ENCODE peak calls at places on chromosomes 6 and 20, in eight cellular contexts. One of them, this sample, is unnamed.

GRCh38 chr6:88538130-88538706 is 372.1 kb upstream of the CNR1 start:
- DNase-seq in SJSA1: no peak
- DNase-seq in mesenchymal stem cell: no peak
- DNase-seq in naive B cell: no peak
- DNase-seq in Karpas-422: peak; percentile 56
- DNase-seq in neural crest cell: peak; percentile 42
- DNase-seq in left cardiac atrium: no peak
- DNase-seq in M059J: no peak
- DNase-seq in this sample: no peak

GRCh38 chr20:34983995-34984735 is 28.5 kb downstream of the MYH7B start:
- DNase-seq in SJSA1: no peak
- DNase-seq in mesenchymal stem cell: no peak
- DNase-seq in naive B cell: no peak
- DNase-seq in Karpas-422: no peak
- DNase-seq in neural crest cell: no peak
- DNase-seq in left cardiac atrium: peak; percentile 15
- DNase-seq in M059J: no peak
- DNase-seq in this sample: no peak

GRCh38 chr6:22149501-22150490 is 147.0 kb downstream of the PRL start:
- DNase-seq in SJSA1: no peak
- DNase-seq in mesenchymal stem cell: peak; percentile 41
- DNase-seq in naive B cell: no peak
- DNase-seq in Karpas-422: peak; percentile 40
- DNase-seq in neural crest cell: peak; percentile 36
- DNase-seq in left cardiac atrium: no peak
- DNase-seq in M059J: no peak
- DNase-seq in this sample: no peak

GRCh38 chr20:20732641-20733040 is 20.2 kb upstream of the RALGAPA2 start:
- DNase-seq in SJSA1: peak; percentile 28
- DNase-seq in mesenchymal stem cell: no peak
- DNase-seq in naive B cell: no peak
- DNase-seq in Karpas-422: no peak
- DNase-seq in neural crest cell: no peak
- DNase-seq in left cardiac atrium: no peak
- DNase-seq in M059J: peak; percentile 39
- DNase-seq in this sample: no peak

GRCh38 chr20:2698912-2699311 is 6.3 kb downstream of the EBF4 start:
- DNase-seq in SJSA1: peak; percentile 35
- DNase-seq in mesenchymal stem cell: no peak
- DNase-seq in naive B cell: no peak
- DNase-seq in Karpas-422: no peak
- DNase-seq in neural crest cell: no peak
- DNase-seq in left cardiac atrium: no peak
- DNase-seq in M059J: no peak
- DNase-seq in this sample: no peak

GRCh38 chr20:3805594-3806264 is 9.6 kb downstream of the CDC25B start:
- DNase-seq in SJSA1: peak; percentile 64
- DNase-seq in mesenchymal stem cell: peak; percentile 79
- DNase-seq in naive B cell: no peak
- DNase-seq in Karpas-422: no peak
- DNase-seq in neural crest cell: no peak
- DNase-seq in left cardiac atrium: no peak
- DNase-seq in M059J: peak; percentile 93
- DNase-seq in this sample: no peak

GRCh38 chr20:13166006-13166405 is 55.1 kb upstream of the ISM1 start:
- DNase-seq in SJSA1: no peak
- DNase-seq in mesenchymal stem cell: no peak
- DNase-seq in naive B cell: no peak
- DNase-seq in Karpas-422: no peak
- DNase-seq in neural crest cell: no peak
- DNase-seq in left cardiac atrium: no peak
- DNase-seq in M059J: no peak
- DNase-seq in this sample: no peak

GRCh38 chr20:25308671-25309394 is 60.9 kb downstream of the PYGB start:
- DNase-seq in SJSA1: peak; percentile 95
- DNase-seq in mesenchymal stem cell: peak; percentile 91
- DNase-seq in naive B cell: no peak
- DNase-seq in Karpas-422: no peak
- DNase-seq in neural crest cell: no peak
- DNase-seq in left cardiac atrium: no peak
- DNase-seq in M059J: peak; percentile 96
- DNase-seq in this sample: no peak

GRCh38 chr6:24492475-24492874 is 2.3 kb upstream of the ALDH5A1 start:
- DNase-seq in SJSA1: no peak
- DNase-seq in mesenchymal stem cell: no peak
- DNase-seq in naive B cell: no peak
- DNase-seq in Karpas-422: peak; percentile 76
- DNase-seq in neural crest cell: no peak
- DNase-seq in left cardiac atrium: peak; percentile 29
- DNase-seq in M059J: peak; percentile 38
- DNase-seq in this sample: no peak

GRCh38 chr6:64932486-64932885 is 774.5 kb downstream of the EYS start:
- DNase-seq in SJSA1: no peak
- DNase-seq in mesenchymal stem cell: peak; percentile 78
- DNase-seq in naive B cell: no peak
- DNase-seq in Karpas-422: no peak
- DNase-seq in neural crest cell: no peak
- DNase-seq in left cardiac atrium: no peak
- DNase-seq in M059J: peak; percentile 52
- DNase-seq in this sample: no peak

GRCh38 chr6:145015739-145016558 is 719.4 kb downstream of the EPM2A start:
- DNase-seq in SJSA1: peak; percentile 77
- DNase-seq in mesenchymal stem cell: peak; percentile 91
- DNase-seq in naive B cell: no peak
- DNase-seq in Karpas-422: no peak
- DNase-seq in neural crest cell: no peak
- DNase-seq in left cardiac atrium: no peak
- DNase-seq in M059J: peak; percentile 98
- DNase-seq in this sample: no peak

GRCh38 chr6:113655761-113656160 is 201.4 kb upstream of the MARCKS start:
- DNase-seq in SJSA1: no peak
- DNase-seq in mesenchymal stem cell: no peak
- DNase-seq in naive B cell: no peak
- DNase-seq in Karpas-422: no peak
- DNase-seq in neural crest cell: no peak
- DNase-seq in left cardiac atrium: no peak
- DNase-seq in M059J: no peak
- DNase-seq in this sample: no peak

GRCh38 chr6:128478230-128479047 is 42.0 kb downstream of the PTPRK start:
- DNase-seq in SJSA1: no peak
- DNase-seq in mesenchymal stem cell: no peak
- DNase-seq in naive B cell: no peak
- DNase-seq in Karpas-422: no peak
- DNase-seq in neural crest cell: no peak
- DNase-seq in left cardiac atrium: no peak
- DNase-seq in M059J: no peak
- DNase-seq in this sample: no peak

GRCh38 chr6:157921685-157922367 is 59.8 kb upstream of the SYNJ2 start:
- DNase-seq in SJSA1: no peak
- DNase-seq in mesenchymal stem cell: no peak
- DNase-seq in naive B cell: no peak
- DNase-seq in Karpas-422: no peak
- DNase-seq in neural crest cell: no peak
- DNase-seq in left cardiac atrium: no peak
- DNase-seq in M059J: no peak
- DNase-seq in this sample: no peak